ENCODE peak calls at places on chromosomes 3 and 15, in four cellular contexts. L is heart right ventricle, W is suprapubic skin, T is cardiac muscle cell. Z is an unnamed sample.

GRCh38 chr3:124322309-124322880 is 330.5 kb upstream of the ROPN1 start:
- DNase-seq in L (no peak), W (no peak), T (no peak), Z (no peak)

GRCh38 chr3:51873253-51873766 is 2.1 kb downstream of the IQCF5 start:
- DNase-seq in L (no peak), W (no peak), T (no peak), Z (no peak)

GRCh38 chr3:139117136-139117675 is 72.5 kb upstream of the PRR23C start:
- DNase-seq in L (no peak), W (no peak), T (no peak), Z (no peak)

GRCh38 chr15:52441846-52442245 is 86.8 kb downstream of the MYO5A start:
- DNase-seq in L (no peak), W (no peak), T (no peak), Z (no peak)

GRCh38 chr3:5657109-5657508 is 469.6 kb downstream of the EDEM1 start:
- DNase-seq in L (no peak), W (no peak), T (no peak), Z (no peak)

GRCh38 chr3:10816019-10816862 is at the start of gene SLC6A11:
- DNase-seq in L (no peak), W (no peak), T (peak; percentile 46), Z (no peak)

GRCh38 chr15:74907277-74907870 is 723 bp upstream of the FAM219B start:
- DNase-seq in L (no peak), W (no peak), T (peak; percentile 71), Z (no peak)

GRCh38 chr3:157066335-157067071 is 93.4 kb downstream of the CCNL1 start:
- DNase-seq in L (no peak), W (no peak), T (no peak), Z (no peak)

GRCh38 chr3:56980798-56981390 is 79.6 kb upstream of the SPATA12 start:
- DNase-seq in L (no peak), W (no peak), T (no peak), Z (peak; percentile 81)

GRCh38 chr3:46110701-46111493 is 83.6 kb upstream of the XCR1 start:
- DNase-seq in L (no peak), W (no peak), T (no peak), Z (peak; percentile 80)

GRCh38 chr3:174094671-174095070 is 697.1 kb downstream of the NLGN1 start:
- DNase-seq in L (no peak), W (no peak), T (peak; percentile 10), Z (no peak)

GRCh38 chr3:154480033-154480432 is 50.0 kb upstream of the GPR149 start:
- DNase-seq in L (no peak), W (no peak), T (no peak), Z (no peak)

GRCh38 chr3:99543796-99544195 is 94.6 kb upstream of the COL8A1 start:
- DNase-seq in L (no peak), W (no peak), T (no peak), Z (no peak)

GRCh38 chr15:31503256-31503655 is 176.6 kb downstream of the KLF13 start:
- DNase-seq in L (no peak), W (no peak), T (no peak), Z (no peak)

GRCh38 chr3:217436-217835 is 20.9 kb downstream of the CHL1 start:
- DNase-seq in L (no peak), W (no peak), T (no peak), Z (no peak)

GRCh38 chr3:10942806-10943205 is 49.7 kb upstream of the SLC6A1 start:
- DNase-seq in L (no peak), W (no peak), T (no peak), Z (no peak)

GRCh38 chr15:40477703-40478269 is 7.0 kb downstream of the CHST14 start:
- DNase-seq in L (no peak), W (no peak), T (peak; percentile 42), Z (no peak)

GRCh38 chr3:31831526-31832034 is 149.5 kb downstream of the OSBPL10 start:
- DNase-seq in L (no peak), W (no peak), T (no peak), Z (no peak)

GRCh38 chr3:51696954-51697353 is 9.9 kb upstream of the GRM2 start:
- DNase-seq in L (no peak), W (no peak), T (no peak), Z (no peak)

GRCh38 chr3:9185046-9185445 is 64.4 kb downstream of the SRGAP3 start:
- DNase-seq in L (no peak), W (no peak), T (no peak), Z (no peak)

GRCh38 chr15:63765338-63765737 is 68.4 kb downstream of the HERC1 start:
- DNase-seq in L (no peak), W (no peak), T (no peak), Z (no peak)

GRCh38 chr15:46461416-46461815 is 826.6 kb downstream of the SQOR start:
- DNase-seq in L (no peak), W (no peak), T (no peak), Z (no peak)

GRCh38 chr3:143119009-143119914 is at the start of gene CHST2:
- DNase-seq in L (peak; percentile 75), W (peak; percentile 79), T (peak; percentile 91), Z (peak; percentile 75)

GRCh38 chr3:128760027-128760426 is 34.0 kb downstream of the RAB7A start:
- DNase-seq in L (no peak), W (no peak), T (no peak), Z (no peak)

GRCh38 chr15:70274908-70275307 is 177.2 kb upstream of the TLE3 start:
- DNase-seq in L (no peak), W (no peak), T (no peak), Z (peak; percentile 23)

GRCh38 chr3:192817053-192817452 is 89.7 kb upstream of the FGF12 start:
- DNase-seq in L (no peak), W (no peak), T (no peak), Z (no peak)

GRCh38 chr3:6807967-6808588 is 52.8 kb upstream of the GRM7 start:
- DNase-seq in L (no peak), W (no peak), T (no peak), Z (no peak)

GRCh38 chr3:179666436-179667035 is 13.7 kb downstream of the USP13 start:
- DNase-seq in L (peak; percentile 78), W (no peak), T (peak; percentile 41), Z (no peak)

GRCh38 chr15:33066584-33066983 is 127.9 kb downstream of the FMN1 start:
- DNase-seq in L (no peak), W (no peak), T (no peak), Z (no peak)

GRCh38 chr3:37400945-37401344 is 226.6 kb upstream of the LRRFIP2 start:
- DNase-seq in L (no peak), W (no peak), T (no peak), Z (no peak)

GRCh38 chr3:42608586-42608985 is 8.1 kb downstream of the NKTR start:
- DNase-seq in L (no peak), W (no peak), T (no peak), Z (no peak)

GRCh38 chr3:123432832-123433523 is 15.9 kb downstream of the ADCY5 start:
- DNase-seq in L (no peak), W (no peak), T (no peak), Z (no peak)

GRCh38 chr3:156180077-156180476 is 59.7 kb downstream of the KCNAB1 start:
- DNase-seq in L (no peak), W (no peak), T (no peak), Z (no peak)

GRCh38 chr3:59149166-59149565 is 99.3 kb upstream of the CFAP20DC start:
- DNase-seq in L (no peak), W (no peak), T (no peak), Z (no peak)

GRCh38 chr3:188646592-188646991 is 492.6 kb downstream of the LPP start:
- DNase-seq in L (no peak), W (no peak), T (peak; percentile 27), Z (no peak)

DNA sequence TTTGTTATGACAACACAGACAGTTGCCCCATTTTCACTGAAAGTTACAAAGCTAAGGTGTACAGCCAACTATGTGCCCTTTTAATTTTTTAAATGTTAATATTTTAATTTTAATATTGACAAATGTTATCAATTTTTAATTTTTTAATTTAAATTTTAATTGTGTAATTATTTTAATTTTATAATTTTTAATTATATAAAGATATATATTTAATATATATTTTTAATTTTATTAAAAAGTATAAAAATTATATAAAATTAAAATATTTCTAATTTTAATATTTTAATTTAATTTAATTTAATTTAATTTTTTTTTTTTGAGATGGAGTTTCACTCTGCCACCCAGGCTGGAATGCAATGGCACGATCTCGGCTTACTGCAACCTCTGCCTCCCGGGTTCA is 52.1 kb upstream of the ATP11B start:
- DNase-seq in L (no peak), W (no peak), T (no peak), Z (no peak)
- TF ChIP-seq CTCF in L (no peak), W (no peak), T (no peak), Z (no peak)

GRCh38 chr3:185927501-185928200 is 10.2 kb downstream of the TRA2B start:
- DNase-seq in L (no peak), W (no peak), T (no peak), Z (no peak)
- H3K4me1 ChIP-seq in L (peaks cover 100% of the 10 kb centered on the region), W (peaks cover 79% of the 10 kb centered on the region), T (peaks cover 60% of the 10 kb centered on the region), Z (peaks cover 53% of the 10 kb centered on the region)

DNA sequence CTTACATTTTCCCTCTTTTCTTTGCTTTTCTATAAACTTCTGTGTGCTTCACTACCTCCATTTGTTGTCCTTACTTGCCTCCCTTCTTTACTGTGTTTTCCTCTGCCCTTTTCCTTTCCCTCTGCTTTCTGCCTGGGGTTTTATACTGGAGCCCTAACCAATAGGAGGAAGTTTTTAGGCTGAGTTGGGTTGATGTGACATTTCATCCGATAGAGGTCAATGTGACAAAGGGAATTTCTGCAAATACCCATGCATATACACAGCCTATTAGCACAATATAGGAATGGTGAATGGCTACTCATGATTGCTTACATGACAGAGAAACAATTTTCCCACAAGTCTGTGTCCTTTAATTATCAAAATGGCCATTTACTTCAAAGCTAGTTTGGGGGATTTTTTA is 153.0 kb upstream of the ARPP21 start:
- DNase-seq in L (no peak), W (no peak), T (no peak), Z (no peak)
- TF ChIP-seq CTCF in L (no peak), W (no peak), T (no peak), Z (no peak)

DNA sequence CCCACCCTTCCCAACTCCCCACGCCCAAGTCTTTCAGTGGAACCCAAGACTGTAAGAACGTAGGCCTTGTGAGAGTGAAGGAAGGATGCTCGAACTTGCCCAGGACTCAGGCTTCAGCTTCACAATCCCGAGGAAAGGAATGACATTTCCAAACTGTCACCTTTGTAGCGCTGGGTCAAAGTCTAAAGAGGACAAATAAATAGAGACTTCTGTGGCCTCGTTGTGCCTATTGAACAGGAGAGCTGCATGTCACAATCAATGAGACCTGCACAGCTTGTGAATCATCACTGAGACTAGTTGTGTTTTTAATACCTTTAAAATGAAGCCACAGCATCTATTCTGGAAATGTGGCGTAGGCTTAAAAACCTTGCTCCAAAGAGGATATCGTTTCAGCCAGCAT is 222.8 kb upstream of the ST8SIA2 start:
- DNase-seq in L (no peak), W (no peak), T (no peak), Z (no peak)
- H3K4me1 ChIP-seq in L (peaks cover 17% of the 10 kb centered on the region), W (no peaks in the 10 kb centered on the region), T (peaks cover 14% of the 10 kb centered on the region), Z (no peaks in the 10 kb centered on the region)

GRCh38 chr3:74897006-74897405 is 282.5 kb upstream of the CNTN3 start:
- DNase-seq in L (no peak), W (no peak), T (peak; percentile 23), Z (no peak)
- TF ChIP-seq CTCF in L (no peak), W (no peak), T (no peak), Z (peak; percentile 52)

DNA sequence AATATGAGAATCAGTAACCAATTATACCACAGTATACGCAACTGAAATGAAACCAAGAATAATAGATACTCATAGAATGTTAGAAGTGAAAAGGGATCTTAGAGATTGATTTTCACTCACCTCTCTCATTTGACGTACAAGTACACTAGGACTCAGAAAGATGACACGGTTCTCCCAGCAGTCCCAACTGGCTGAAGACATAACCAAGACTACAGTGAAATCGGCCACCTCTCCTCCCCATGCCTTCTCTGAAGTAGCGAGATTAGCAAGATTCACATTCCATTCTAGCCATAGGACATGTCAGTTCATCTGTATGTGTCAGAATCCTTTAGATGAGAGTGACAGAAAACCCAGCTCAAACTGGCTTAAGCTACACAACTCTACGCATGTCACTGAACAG is 75.7 kb downstream of the RARB start:
- DNase-seq in L (no peak), W (no peak), T (no peak), Z (no peak)
- H3K4me1 ChIP-seq in L (peaks cover 58% of the 10 kb centered on the region), W (no peaks in the 10 kb centered on the region), T (peaks cover 13% of the 10 kb centered on the region), Z (no peaks in the 10 kb centered on the region)

Z was measured in RWPE2.